ENCODE peak calls at places on chromosomes 3 and 15, in four cellular contexts. V is neural crest cell, E is Calu3, R is MCF 10A. U is an unnamed sample.

GRCh38 chr3:117017135-117017990 is 307.8 kb downstream of the TUSC7 start:
- DNase-seq in E (no peak), V (no peak), R (no peak), U (no peak)

GRCh38 chr3:97957617-97958311 is 14.5 kb downstream of the RIOX2 start:
- DNase-seq in R (peak), E (no peak), V (no peak), U (no peak)

GRCh38 chr3:165185707-165186327 is 10.4 kb downstream of the SLITRK3 start:
- DNase-seq in E (peak), R (peak), V (peak), U (peak)

GRCh38 chr3:105505167-105505566 is 138.5 kb downstream of the ALCAM start:
- DNase-seq in R (no peak), V (no peak), E (no peak), U (no peak)

GRCh38 chr15:84915011-84915958 is 30.8 kb downstream of the SLC28A1 start:
- DNase-seq in V (no peak), E (peak), R (peak), U (no peak)

GRCh38 chr15:62112616-62113593 is 46.1 kb downstream of the C2CD4A start:
- DNase-seq in V (no peak), E (peak), R (peak), U (no peak)

GRCh38 chr3:184259878-184260570 is 1.3 kb downstream of the CAMK2N2 start:
- DNase-seq in V (peak), R (no peak), E (peak), U (peak)

GRCh38 chr3:89107461-89108035 is at the start of gene EPHA3:
- DNase-seq in E (peak), V (peak), R (peak), U (peak)

GRCh38 chr3:193211173-193211572 is 29.8 kb upstream of the PLAAT1 start:
- DNase-seq in R (no peak), V (no peak), E (no peak), U (no peak)

GRCh38 chr15:29087521-29088285 is 181.9 kb downstream of the NSMCE3 start:
- DNase-seq in E (no peak), V (no peak), R (no peak), U (no peak)

GRCh38 chr15:65980824-65981456 is 111.6 kb downstream of the RAB11A start:
- DNase-seq in R (peak), V (peak), E (peak), U (peak)

GRCh38 chr15:73141216-73141900 is 89.1 kb downstream of the NEO1 start:
- DNase-seq in R (no peak), E (no peak), V (no peak), U (no peak)

GRCh38 chr15:34327906-34328305 is 9.7 kb downstream of the SLC12A6 start:
- DNase-seq in R (no peak), E (no peak), V (no peak), U (no peak)

GRCh38 chr3:121491683-121492082 is 54.1 kb downstream of the POLQ start:
- DNase-seq in E (no peak), R (no peak), V (no peak), U (no peak)

GRCh38 chr3:42247576-42248027 is 18.4 kb downstream of the CCK start:
- DNase-seq in V (peak), E (peak), R (peak), U (peak)

GRCh38 chr3:158823426-158823825 is 21.6 kb downstream of the MFSD1 start:
- DNase-seq in E (no peak), R (no peak), V (no peak), U (no peak)

GRCh38 chr15:74295800-74296199 is 59.7 kb downstream of the CCDC33 start:
- DNase-seq in E (peak), R (no peak), V (no peak), U (no peak)

GRCh38 chr3:197305854-197306253 is 7.4 kb upstream of the DLG1 start:
- DNase-seq in R (no peak), E (no peak), V (no peak), U (no peak)

GRCh38 chr3:180633722-180634121 is 31.8 kb downstream of the TTC14 start:
- DNase-seq in R (peak), E (peak), V (no peak), U (peak)

GRCh38 chr3:18127864-18128185 is 297.3 kb downstream of the SATB1 start:
- DNase-seq in V (no peak), R (no peak), E (no peak), U (no peak)

GRCh38 chr15:67838789-67839332 is 984 bp downstream of the RNU6-1 start:
- DNase-seq in R (no peak), V (no peak), E (peak), U (peak)

GRCh38 chr15:74445816-74446763 is 12.3 kb upstream of the SEMA7A start:
- DNase-seq in E (no peak), R (no peak), V (no peak), U (no peak)

GRCh38 chr3:46848271-46849097 is 14.8 kb downstream of the MYL3 start:
- DNase-seq in V (peak), R (peak), E (peak), U (peak)

GRCh38 chr3:4551826-4552442 is 58.8 kb downstream of the ITPR1 start:
- DNase-seq in E (no peak), R (no peak), V (no peak), U (no peak)

GRCh38 chr15:32683906-32684584 is 33.8 kb upstream of the GREM1 start:
- DNase-seq in R (peak), V (no peak), E (no peak), U (no peak)

GRCh38 chr15:50881121-50882048 is 27.1 kb upstream of the AP4E1 start:
- DNase-seq in E (no peak), V (no peak), R (peak), U (no peak)

GRCh38 chr3:43998841-43999805 is 242.6 kb upstream of the TOPAZ1 start:
- DNase-seq in V (peak), R (peak), E (peak), U (peak)

GRCh38 chr15:63189955-63190691 is 717 bp downstream of the RAB8B start:
- DNase-seq in E (no peak), V (no peak), R (no peak), U (no peak)

GRCh38 chr15:63190993-63191392 is 1.6 kb downstream of the RAB8B start:
- DNase-seq in R (no peak), E (no peak), V (no peak), U (no peak)

GRCh38 chr15:63187589-63188226 is 1.7 kb upstream of the RAB8B start:
- DNase-seq in E (no peak), R (no peak), V (no peak), U (no peak)

GRCh38 chr15:63188247-63188936 is 1.0 kb upstream of the RAB8B start:
- DNase-seq in V (no peak), R (no peak), E (no peak), U (no peak)

GRCh38 chr15:63188937-63189871 is at the start of gene RAB8B:
- DNase-seq in V (peak), R (peak), E (peak), U (peak)
- TF ChIP-seq CTCF in V (no peak), R (no peak), E (no peak), U (no peak)

DNA sequence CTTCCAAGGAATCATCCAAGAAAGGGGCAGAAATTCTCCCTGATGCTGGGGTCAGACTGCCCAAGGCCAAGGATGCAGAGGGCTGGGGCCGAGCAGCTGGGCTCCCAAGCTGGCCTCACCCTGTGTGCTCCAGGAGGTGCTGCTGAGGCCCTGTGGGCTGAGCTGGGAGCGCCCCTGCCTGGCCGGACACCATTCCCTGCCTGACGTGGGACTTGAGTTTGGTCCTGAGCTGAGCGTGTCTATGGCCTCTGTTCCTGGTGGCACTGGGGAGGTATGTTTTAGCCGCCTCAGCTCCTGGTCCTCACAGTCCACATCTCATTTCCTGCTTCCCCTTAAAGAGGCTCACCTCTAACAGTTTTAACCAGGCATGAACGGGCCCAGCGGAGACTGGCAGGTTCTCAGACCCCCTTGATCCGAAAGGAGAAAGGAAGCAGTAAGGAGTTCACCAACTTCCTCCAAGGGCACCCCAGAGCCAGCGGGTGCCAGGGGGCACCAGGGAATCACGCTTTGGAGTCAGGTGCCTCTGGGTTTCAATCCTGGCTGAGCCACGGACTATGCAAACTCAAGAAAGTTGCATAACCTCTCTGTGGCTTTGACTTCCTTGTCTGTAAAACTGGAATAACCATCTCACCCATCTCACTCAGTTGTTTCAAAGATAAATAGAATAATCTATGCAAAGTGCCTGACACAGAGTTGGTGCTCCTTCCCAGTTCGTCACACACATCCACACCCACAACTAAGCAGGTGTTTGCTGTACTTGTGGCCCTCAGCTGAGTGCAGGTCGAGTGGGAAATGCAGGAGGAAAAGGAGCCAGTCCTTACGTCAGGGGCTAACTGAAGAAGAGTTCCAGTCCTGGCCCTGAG is 48.6 kb downstream of the SLC12A8 start:
- DNase-seq in R (no peak), E (peak), V (no peak), U (no peak)
- TF ChIP-seq CTCF in R (no peak), E (no peak), V (no peak), U (no peak)

GRCh38 chr3:118863731-118864322 is 170.8 kb downstream of the IGSF11 start:
- DNase-seq in E (peak), R (peak), V (no peak), U (no peak)
- TF ChIP-seq CTCF in E (no peak), R (peak), V (peak), U (no peak)

DNA sequence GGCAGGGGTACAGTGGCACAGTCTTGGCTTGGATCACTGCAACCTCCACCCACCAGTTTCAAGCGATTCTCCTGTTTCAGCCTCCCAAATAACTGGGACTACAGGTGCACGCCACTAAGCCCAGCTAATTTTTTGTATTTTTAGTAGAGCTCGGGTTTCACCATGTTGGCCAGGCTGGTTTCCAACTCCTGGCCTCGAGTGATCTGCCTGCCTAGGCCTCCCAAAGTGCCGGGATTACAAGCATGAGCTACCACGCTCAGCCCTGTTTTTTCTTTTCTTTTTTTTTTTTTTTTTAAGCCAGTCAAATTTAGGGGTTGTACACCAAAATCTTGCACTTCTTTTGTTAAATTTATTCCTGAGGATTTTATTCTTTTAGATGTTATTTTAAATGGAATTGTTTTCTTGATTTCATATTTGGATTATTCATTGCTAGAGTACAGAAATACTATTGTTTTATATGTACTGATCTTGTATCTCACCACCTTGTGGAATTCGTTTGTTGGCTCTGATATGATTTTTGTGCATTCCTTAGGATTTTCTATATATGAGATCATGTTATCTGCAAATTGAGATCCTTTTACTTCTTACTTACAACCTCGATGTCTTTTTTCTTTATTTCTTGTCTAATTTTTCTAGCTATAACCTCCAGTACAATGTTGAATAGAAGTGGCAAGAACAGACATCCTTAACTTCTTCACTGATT is 65.6 kb downstream of the ZNF609 start:
- DNase-seq in V (no peak), E (no peak), R (no peak), U (no peak)
- TF ChIP-seq CTCF in V (no peak), E (no peak), R (no peak), U (no peak)

DNA sequence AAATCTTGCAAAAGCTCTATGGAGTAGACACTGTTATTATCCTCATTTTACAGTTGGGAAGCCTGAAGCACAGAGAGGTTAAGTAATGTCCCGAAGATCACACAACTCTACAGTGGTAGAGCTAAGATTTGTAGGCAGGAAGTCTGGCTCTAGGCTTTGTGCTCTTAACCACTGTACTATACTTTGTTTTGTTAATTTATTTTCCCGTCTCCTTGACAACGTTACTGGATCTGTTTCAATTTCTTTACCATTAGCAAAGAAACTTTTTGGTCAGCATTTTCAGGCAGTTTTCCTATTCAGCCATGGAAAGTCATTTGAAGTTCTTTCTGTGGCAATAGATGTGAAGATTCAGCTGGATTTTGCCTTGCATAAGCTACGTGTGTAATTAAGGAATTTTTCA is 51.7 kb downstream of the OTOL1 start:
- DNase-seq in R (no peak), E (no peak), V (no peak), U (no peak)
- TF ChIP-seq CTCF in R (no peak), E (no peak), V (no peak), U (no peak)